ENCODE peak calls at places on chromosomes 1 and 21, in nine cellular contexts. X is uterus, R is HepG2, T is ovary, O is A549, Z is K562, B is endothelial cell of umbilical vein, Y is tibial nerve, A is IMR-90. E is an unnamed sample.

GRCh38 chr1:212288614-212289013 is 3.4 kb downstream of the PPP2R5A start:
- DNase-seq in Y (no peak), X (no peak), T (no peak), A (peak; percentile 79), R (no peak), Z (no peak), O (no peak), B (peak; percentile 34), E (no peak)

GRCh38 chr1:57546931-57547330 is 123.1 kb upstream of the DAB1 start:
- DNase-seq in B (no peak), Z (no peak), T (no peak), O (no peak), X (no peak), R (no peak), Y (no peak), A (no peak), E (no peak)

GRCh38 chr1:20353836-20354235 is 63.2 kb downstream of the VWA5B1 start:
- DNase-seq in Y (no peak), B (no peak), X (no peak), A (no peak), Z (no peak), R (no peak), O (no peak), T (no peak), E (peak; percentile 62)

GRCh38 chr1:224700915-224701531 is 84.9 kb downstream of the CNIH3 start:
- DNase-seq in A (peak; percentile 7), R (peak; percentile 19), T (no peak), Y (no peak), O (peak; percentile 17), B (no peak), X (no peak), Z (peak; percentile 67), E (no peak)

GRCh38 chr1:21314797-21315396 is 24.6 kb upstream of the ECE1 start:
- DNase-seq in T (no peak), R (no peak), Y (no peak), Z (no peak), A (no peak), B (no peak), O (no peak), X (no peak), E (no peak)

GRCh38 chr1:31621498-31621820 is 4.0 kb downstream of the HCRTR1 start:
- DNase-seq in O (no peak), B (no peak), Z (no peak), X (no peak), R (no peak), Y (no peak), T (no peak), A (no peak), E (no peak)

GRCh38 chr1:16249838-16250241 is 12.9 kb upstream of the CPLANE2 start:
- DNase-seq in X (peak; percentile 71), Z (no peak), R (peak; percentile 25), T (peak; percentile 52), Y (peak; percentile 55), B (peak; percentile 97), O (no peak), A (peak; percentile 76), E (peak; percentile 83)

GRCh38 chr1:34843392-34844251 is 15.9 kb downstream of the SMIM12 start:
- DNase-seq in Z (peak; percentile 89), R (no peak), Y (no peak), A (no peak), T (no peak), O (no peak), X (no peak), B (peak; percentile 84), E (no peak)

GRCh38 chr1:8702121-8702520 is 115.3 kb downstream of the RERE start:
- DNase-seq in R (peak; percentile 59), X (no peak), B (peak; percentile 71), O (no peak), Y (no peak), A (no peak), Z (no peak), T (no peak), E (no peak)

GRCh38 chr1:71417421-71417820 is 336.6 kb upstream of the ZRANB2 start:
- DNase-seq in Z (no peak), X (no peak), T (no peak), O (no peak), B (no peak), Y (no peak), A (no peak), R (no peak), E (no peak)

GRCh38 chr21:34670962-34671348 is 2.2 kb downstream of the CLIC6 start:
- DNase-seq in T (no peak), O (no peak), R (no peak), Y (no peak), A (no peak), Z (no peak), X (no peak), B (no peak), E (no peak)

GRCh38 chr1:183101081-183101480 is 77.9 kb downstream of the LAMC1 start:
- DNase-seq in B (no peak), T (no peak), O (no peak), R (no peak), X (no peak), Z (no peak), Y (no peak), A (no peak), E (no peak)

GRCh38 chr1:39326836-39327235 is 122.3 kb downstream of the MACF1 start:
- DNase-seq in Z (no peak), R (no peak), X (no peak), A (peak; percentile 51), T (no peak), O (no peak), B (no peak), Y (no peak), E (no peak)

DNA sequence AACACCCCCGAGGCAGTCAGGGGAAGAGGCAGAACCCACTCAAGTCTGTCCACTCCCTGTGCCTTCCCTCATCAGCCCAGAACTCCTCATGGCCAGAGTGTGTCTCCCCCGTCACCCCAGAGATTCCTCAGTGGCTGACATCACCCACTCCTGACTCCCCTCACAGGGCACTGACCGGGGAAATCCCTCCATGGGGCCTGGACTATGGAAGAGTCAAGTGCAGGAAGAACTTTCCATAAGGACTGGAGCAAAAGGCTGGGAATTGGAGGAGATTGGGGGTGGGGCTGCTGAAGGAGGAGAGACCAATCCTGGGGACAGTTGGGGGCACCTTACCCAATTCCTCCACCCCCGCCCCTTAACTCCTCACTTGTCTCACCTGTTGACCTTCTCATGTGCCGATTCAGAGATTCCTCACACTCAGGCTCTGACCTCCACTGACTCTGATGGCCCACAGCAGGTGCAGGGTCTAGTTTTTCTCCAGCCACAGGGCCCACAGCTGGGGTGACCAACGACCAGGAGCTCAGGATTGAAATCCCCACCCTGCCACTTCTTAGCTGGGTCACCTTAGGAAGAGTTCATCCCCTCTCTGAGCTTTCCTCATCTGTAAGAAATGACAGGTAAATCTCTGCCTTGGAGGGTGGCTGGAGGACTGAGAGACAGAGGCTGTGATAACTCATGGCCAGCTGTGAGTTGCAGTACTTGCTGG is 481 bp upstream of the EXTL1 start:
- DNase-seq in R (no peak), B (no peak), A (peak; percentile 31), T (no peak), X (peak; percentile 24), Z (no peak), Y (no peak), O (no peak), E (no peak)
- H3K4me1 ChIP-seq in R (peaks cover 92% of the 10 kb centered on the region), B (no peaks in the 10 kb centered on the region), A (peaks cover 30% of the 10 kb centered on the region), T (peaks cover 26% of the 10 kb centered on the region), X (no peaks in the 10 kb centered on the region), Z (peaks cover 34% of the 10 kb centered on the region), Y (peaks cover 58% of the 10 kb centered on the region), O (no peaks in the 10 kb centered on the region), E (no peaks in the 10 kb centered on the region)

GRCh38 chr1:1144122-1144842 is 28.4 kb upstream of the C1orf159 start:
- DNase-seq in X (no peak), Z (no peak), T (no peak), R (no peak), Y (no peak), A (no peak), B (no peak), O (no peak), E (no peak)
- TF ChIP-seq POLR2A in X (no peak), Z (no peak), T (no peak), R (no peak), Y (no peak), A (no peak), B (no peak), O (no peak), E (no peak)

GRCh38 chr1:18479484-18479883 is 1.2 kb upstream of the KLHDC7A start:
- DNase-seq in O (no peak), Z (no peak), R (no peak), Y (no peak), A (no peak), B (no peak), X (no peak), T (no peak), E (no peak)
- H3K27ac ChIP-seq in O (peak overlapping the region; percentile 97), Z (no peak overlapping the region), R (no peak overlapping the region), Y (no peak overlapping the region), A (no peak overlapping the region), B (no peak overlapping the region), X (no peak overlapping the region), T (no peak overlapping the region), E (no peak overlapping the region)

GRCh38 chr1:3352084-3352951 is 102.1 kb upstream of the ARHGEF16 start:
- DNase-seq in T (peak; percentile 84), B (no peak), O (no peak), R (no peak), A (peak; percentile 18), Y (no peak), X (peak; percentile 79), Z (no peak), E (peak; percentile 79)
- H3K4me1 ChIP-seq in T (peaks cover 27% of the 10 kb centered on the region), B (no peaks in the 10 kb centered on the region), O (no peaks in the 10 kb centered on the region), R (peaks cover 92% of the 10 kb centered on the region), A (no peaks in the 10 kb centered on the region), Y (peaks cover 69% of the 10 kb centered on the region), X (peaks cover 4% of the 10 kb centered on the region), Z (peaks cover 18% of the 10 kb centered on the region), E (peaks cover 23% of the 10 kb centered on the region)

GRCh38 chr1:159921700-159922498 is 3.4 kb downstream of the TAGLN2 start:
- DNase-seq in B (peak; percentile 42), X (no peak), Y (no peak), Z (peak; percentile 73), O (no peak), R (no peak), A (peak; percentile 34), T (no peak), E (peak; percentile 36)
- TF ChIP-seq POLR2A in B (peak; percentile 27), X (no peak), Y (no peak), Z (no peak), O (no peak), R (no peak), A (no peak), T (no peak), E (no peak)

GRCh38 chr1:225809842-225810578 is at the start of gene EPHX1:
- DNase-seq in R (peak; percentile 76), Z (peak; percentile 94), T (peak; percentile 93), X (peak; percentile 92), Y (peak; percentile 85), B (peak; percentile 85), A (peak; percentile 84), O (peak; percentile 97), E (peak; percentile 93)
- H3K27ac ChIP-seq in R (peak within 1 kb of the TSS; percentile 69), Z (peak within 1 kb of the TSS; percentile 16), T (peak within 1 kb of the TSS; percentile 68), X (peak within 1 kb of the TSS; percentile 99), Y (peak within 1 kb of the TSS; percentile 16), B (no peak within 1 kb of the TSS), A (peak within 1 kb of the TSS; percentile 21), O (peak within 1 kb of the TSS; percentile 99), E (peak within 1 kb of the TSS; percentile 98)

DNA sequence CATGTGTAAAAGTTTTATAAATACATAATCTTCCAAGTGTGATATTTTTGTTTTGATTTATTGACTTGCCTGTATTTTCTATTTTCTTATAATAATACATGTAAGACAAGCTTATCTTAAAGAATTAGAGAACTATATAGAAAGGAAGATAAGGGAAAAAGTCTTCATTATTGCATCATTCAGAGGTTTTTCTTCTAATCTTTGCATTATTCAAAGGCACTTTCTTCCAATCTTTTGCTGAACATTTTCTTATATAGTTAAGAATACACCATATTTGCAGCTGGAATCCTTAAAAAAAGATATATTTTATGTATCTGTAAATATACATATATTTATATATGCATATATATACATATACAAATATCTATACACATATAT is 33.4 kb downstream of the PRRX1 start:
- DNase-seq in A (no peak), Y (no peak), O (no peak), X (no peak), T (no peak), Z (no peak), B (no peak), R (no peak), E (no peak)
- H3K4me1 ChIP-seq in A (peaks cover 23% of the 10 kb centered on the region), Y (peaks cover 71% of the 10 kb centered on the region), O (no peaks in the 10 kb centered on the region), X (peaks cover 19% of the 10 kb centered on the region), T (peaks cover 6% of the 10 kb centered on the region), Z (no peaks in the 10 kb centered on the region), B (peaks cover 27% of the 10 kb centered on the region), R (no peaks in the 10 kb centered on the region), E (no peaks in the 10 kb centered on the region)